ENCODE peak calls at places on chromosome 6, in ten cellular contexts. One of them, this sample, is unnamed.

GRCh38 chr6:29763491-29764289 is 40.5 kb downstream of the HLA-F start:
- DNase-seq in dermis blood vessel endothelial cell: peak; percentile 95
- DNase-seq in activated CD4-positive, alpha-beta memory T cell treated with anti-CD3 and anti-CD28 coated beads, Interleukin-2, amount 10 ng/mL, durations not matched to agents 7 days and 5 days: no peak
- DNase-seq in A673: no peak
- DNase-seq in NCI-H2081: no peak
- DNase-seq in HS-27A: peak; percentile 55
- DNase-seq in cerebellar nuclear complex: no peak
- DNase-seq in stimulated activated CD8-positive, alpha-beta memory T cell treated with anti-CD3 and anti-CD28 coated beads, Interleukin-4, amount 100 ng/mL, for 4 hours: no peak
- DNase-seq in GM04504: peak; percentile 50
- DNase-seq in NCI-H1436 treated with DMSO at 0.1 percent for 48 hours: no peak
- DNase-seq in this sample: no peak

GRCh38 chr6:136880748-136881460 is 41.2 kb upstream of the SLC35D3 start:
- DNase-seq in HS-27A: no peak
- DNase-seq in A673: no peak
- DNase-seq in dermis blood vessel endothelial cell: no peak
- DNase-seq in cerebellar nuclear complex: no peak
- DNase-seq in GM04504: no peak
- DNase-seq in activated CD4-positive, alpha-beta memory T cell treated with anti-CD3 and anti-CD28 coated beads, Interleukin-2, amount 10 ng/mL, durations not matched to agents 7 days and 5 days: no peak
- DNase-seq in NCI-H2081: no peak
- DNase-seq in NCI-H1436 treated with DMSO at 0.1 percent for 48 hours: no peak
- DNase-seq in stimulated activated CD8-positive, alpha-beta memory T cell treated with anti-CD3 and anti-CD28 coated beads, Interleukin-4, amount 100 ng/mL, for 4 hours: no peak
- DNase-seq in this sample: no peak

GRCh38 chr6:139109558-139109957 is 25.3 kb upstream of the HECA start:
- DNase-seq in stimulated activated CD8-positive, alpha-beta memory T cell treated with anti-CD3 and anti-CD28 coated beads, Interleukin-4, amount 100 ng/mL, for 4 hours: no peak
- DNase-seq in A673: peak; percentile 59
- DNase-seq in activated CD4-positive, alpha-beta memory T cell treated with anti-CD3 and anti-CD28 coated beads, Interleukin-2, amount 10 ng/mL, durations not matched to agents 7 days and 5 days: peak; percentile 38
- DNase-seq in NCI-H1436 treated with DMSO at 0.1 percent for 48 hours: no peak
- DNase-seq in NCI-H2081: no peak
- DNase-seq in dermis blood vessel endothelial cell: peak; percentile 58
- DNase-seq in cerebellar nuclear complex: no peak
- DNase-seq in GM04504: no peak
- DNase-seq in HS-27A: no peak
- DNase-seq in this sample: no peak

GRCh38 chr6:3456794-3457709 is at the start of gene SLC22A23:
- DNase-seq in NCI-H2081: peak; percentile 71
- DNase-seq in GM04504: no peak
- DNase-seq in dermis blood vessel endothelial cell: peak; percentile 62
- DNase-seq in stimulated activated CD8-positive, alpha-beta memory T cell treated with anti-CD3 and anti-CD28 coated beads, Interleukin-4, amount 100 ng/mL, for 4 hours: peak; percentile 13
- DNase-seq in NCI-H1436 treated with DMSO at 0.1 percent for 48 hours: no peak
- DNase-seq in A673: peak; percentile 66
- DNase-seq in HS-27A: no peak
- DNase-seq in cerebellar nuclear complex: no peak
- DNase-seq in activated CD4-positive, alpha-beta memory T cell treated with anti-CD3 and anti-CD28 coated beads, Interleukin-2, amount 10 ng/mL, durations not matched to agents 7 days and 5 days: peak; percentile 72
- DNase-seq in this sample: peak; percentile 89

GRCh38 chr6:85464722-85465150 is 14.9 kb downstream of the NT5E start:
- DNase-seq in NCI-H1436 treated with DMSO at 0.1 percent for 48 hours: no peak
- DNase-seq in stimulated activated CD8-positive, alpha-beta memory T cell treated with anti-CD3 and anti-CD28 coated beads, Interleukin-4, amount 100 ng/mL, for 4 hours: peak; percentile 13
- DNase-seq in A673: peak; percentile 88
- DNase-seq in dermis blood vessel endothelial cell: peak; percentile 93
- DNase-seq in cerebellar nuclear complex: no peak
- DNase-seq in GM04504: no peak
- DNase-seq in activated CD4-positive, alpha-beta memory T cell treated with anti-CD3 and anti-CD28 coated beads, Interleukin-2, amount 10 ng/mL, durations not matched to agents 7 days and 5 days: no peak
- DNase-seq in HS-27A: peak; percentile 85
- DNase-seq in NCI-H2081: no peak
- DNase-seq in this sample: no peak

GRCh38 chr6:33771342-33772113 is 17.4 kb downstream of the LEMD2 start:
- DNase-seq in GM04504: peak; percentile 97
- DNase-seq in A673: peak; percentile 100
- DNase-seq in stimulated activated CD8-positive, alpha-beta memory T cell treated with anti-CD3 and anti-CD28 coated beads, Interleukin-4, amount 100 ng/mL, for 4 hours: peak; percentile 12
- DNase-seq in NCI-H2081: peak; percentile 68
- DNase-seq in HS-27A: peak; percentile 77
- DNase-seq in activated CD4-positive, alpha-beta memory T cell treated with anti-CD3 and anti-CD28 coated beads, Interleukin-2, amount 10 ng/mL, durations not matched to agents 7 days and 5 days: peak; percentile 68
- DNase-seq in cerebellar nuclear complex: no peak
- DNase-seq in dermis blood vessel endothelial cell: peak; percentile 93
- DNase-seq in NCI-H1436 treated with DMSO at 0.1 percent for 48 hours: no peak
- DNase-seq in this sample: peak; percentile 92

GRCh38 chr6:90119618-90120017 is 177.0 kb downstream of the BACH2 start:
- DNase-seq in cerebellar nuclear complex: no peak
- DNase-seq in activated CD4-positive, alpha-beta memory T cell treated with anti-CD3 and anti-CD28 coated beads, Interleukin-2, amount 10 ng/mL, durations not matched to agents 7 days and 5 days: no peak
- DNase-seq in NCI-H1436 treated with DMSO at 0.1 percent for 48 hours: no peak
- DNase-seq in A673: no peak
- DNase-seq in stimulated activated CD8-positive, alpha-beta memory T cell treated with anti-CD3 and anti-CD28 coated beads, Interleukin-4, amount 100 ng/mL, for 4 hours: no peak
- DNase-seq in NCI-H2081: no peak
- DNase-seq in dermis blood vessel endothelial cell: no peak
- DNase-seq in GM04504: no peak
- DNase-seq in HS-27A: no peak
- DNase-seq in this sample: no peak

GRCh38 chr6:3355358-3356055 is 96.8 kb downstream of the PSMG4 start:
- DNase-seq in activated CD4-positive, alpha-beta memory T cell treated with anti-CD3 and anti-CD28 coated beads, Interleukin-2, amount 10 ng/mL, durations not matched to agents 7 days and 5 days: no peak
- DNase-seq in stimulated activated CD8-positive, alpha-beta memory T cell treated with anti-CD3 and anti-CD28 coated beads, Interleukin-4, amount 100 ng/mL, for 4 hours: no peak
- DNase-seq in GM04504: no peak
- DNase-seq in NCI-H2081: no peak
- DNase-seq in cerebellar nuclear complex: no peak
- DNase-seq in HS-27A: no peak
- DNase-seq in dermis blood vessel endothelial cell: peak; percentile 67
- DNase-seq in A673: no peak
- DNase-seq in NCI-H1436 treated with DMSO at 0.1 percent for 48 hours: no peak
- DNase-seq in this sample: no peak

GRCh38 chr6:55916188-55916587 is 40.8 kb upstream of the BMP5 start:
- DNase-seq in dermis blood vessel endothelial cell: no peak
- DNase-seq in NCI-H1436 treated with DMSO at 0.1 percent for 48 hours: no peak
- DNase-seq in GM04504: no peak
- DNase-seq in A673: peak; percentile 71
- DNase-seq in NCI-H2081: no peak
- DNase-seq in activated CD4-positive, alpha-beta memory T cell treated with anti-CD3 and anti-CD28 coated beads, Interleukin-2, amount 10 ng/mL, durations not matched to agents 7 days and 5 days: no peak
- DNase-seq in cerebellar nuclear complex: no peak
- DNase-seq in stimulated activated CD8-positive, alpha-beta memory T cell treated with anti-CD3 and anti-CD28 coated beads, Interleukin-4, amount 100 ng/mL, for 4 hours: no peak
- DNase-seq in HS-27A: no peak
- DNase-seq in this sample: no peak

GRCh38 chr6:90397929-90398674 is 101.5 kb upstream of the BACH2 start:
- DNase-seq in activated CD4-positive, alpha-beta memory T cell treated with anti-CD3 and anti-CD28 coated beads, Interleukin-2, amount 10 ng/mL, durations not matched to agents 7 days and 5 days: peak; percentile 88
- DNase-seq in A673: no peak
- DNase-seq in GM04504: no peak
- DNase-seq in NCI-H2081: no peak
- DNase-seq in stimulated activated CD8-positive, alpha-beta memory T cell treated with anti-CD3 and anti-CD28 coated beads, Interleukin-4, amount 100 ng/mL, for 4 hours: peak; percentile 80
- DNase-seq in cerebellar nuclear complex: no peak
- DNase-seq in dermis blood vessel endothelial cell: peak; percentile 52
- DNase-seq in HS-27A: no peak
- DNase-seq in NCI-H1436 treated with DMSO at 0.1 percent for 48 hours: no peak
- DNase-seq in this sample: no peak

This sample was measured in kidney.